ENCODE peak calls at places on chromosomes 2 and 18, in seven cellular contexts. L is PC-9, F is WTC11, O is activated B cell treated with CpG ODN at 0.5 μM for 24 hours, D is MM.1S, J is breast epithelium, I is HFF-Myc. S is an unnamed sample.

GRCh38 chr2:16652296-16653082 is 13.1 kb downstream of the CYRIA start:
- DNase-seq in L (no peak), F (no peak), O (no peak), D (no peak), J (no peak), I (no peak), S (no peak)

GRCh38 chr2:101311390-101312019 is 3.0 kb upstream of the RNF149 start:
- DNase-seq in L (no peak), F (no peak), O (no peak), D (no peak), J (no peak), I (no peak), S (no peak)

GRCh38 chr2:141967503-141967902 is 163.3 kb downstream of the LRP1B start:
- DNase-seq in L (no peak), F (no peak), O (no peak), D (no peak), J (no peak), I (no peak), S (no peak)

GRCh38 chr2:38039111-38039510 is 36.8 kb downstream of the CYP1B1 start:
- DNase-seq in L (no peak), F (no peak), O (no peak), D (no peak), J (no peak), I (no peak), S (no peak)

GRCh38 chr2:200962821-200963128 is 685 bp downstream of the ORC2 start:
- DNase-seq in L (no peak), F (no peak), O (no peak), D (no peak), J (no peak), I (no peak), S (no peak)

GRCh38 chr2:32064021-32064678 is 794 bp downstream of the SPAST start:
- DNase-seq in L (peak), F (no peak), O (no peak), D (peak), J (no peak), I (no peak), S (no peak)

GRCh38 chr2:45190481-45190880 is 181.2 kb upstream of the SIX2 start:
- DNase-seq in L (no peak), F (no peak), O (no peak), D (no peak), J (no peak), I (no peak), S (no peak)

GRCh38 chr2:62195421-62196277 is at the start of gene B3GNT2:
- DNase-seq in L (peak), F (peak), O (peak), D (peak), J (peak), I (no peak), S (peak)

GRCh38 chr2:176504431-176504830 is 235.2 kb downstream of the MTX2 start:
- DNase-seq in L (no peak), F (no peak), O (no peak), D (no peak), J (no peak), I (no peak), S (no peak)

GRCh38 chr2:215680605-215681598 is 245.0 kb upstream of the FN1 start:
- DNase-seq in L (peak), F (no peak), O (no peak), D (peak), J (peak), I (no peak), S (no peak)

GRCh38 chr18:10842821-10843220 is 306.5 kb downstream of the PIEZO2 start:
- DNase-seq in L (no peak), F (no peak), O (no peak), D (no peak), J (no peak), I (no peak), S (no peak)

GRCh38 chr2:112118148-112118547 is 20.0 kb upstream of the FBLN7 start:
- DNase-seq in L (no peak), F (no peak), O (no peak), D (no peak), J (no peak), I (no peak), S (no peak)

DNA sequence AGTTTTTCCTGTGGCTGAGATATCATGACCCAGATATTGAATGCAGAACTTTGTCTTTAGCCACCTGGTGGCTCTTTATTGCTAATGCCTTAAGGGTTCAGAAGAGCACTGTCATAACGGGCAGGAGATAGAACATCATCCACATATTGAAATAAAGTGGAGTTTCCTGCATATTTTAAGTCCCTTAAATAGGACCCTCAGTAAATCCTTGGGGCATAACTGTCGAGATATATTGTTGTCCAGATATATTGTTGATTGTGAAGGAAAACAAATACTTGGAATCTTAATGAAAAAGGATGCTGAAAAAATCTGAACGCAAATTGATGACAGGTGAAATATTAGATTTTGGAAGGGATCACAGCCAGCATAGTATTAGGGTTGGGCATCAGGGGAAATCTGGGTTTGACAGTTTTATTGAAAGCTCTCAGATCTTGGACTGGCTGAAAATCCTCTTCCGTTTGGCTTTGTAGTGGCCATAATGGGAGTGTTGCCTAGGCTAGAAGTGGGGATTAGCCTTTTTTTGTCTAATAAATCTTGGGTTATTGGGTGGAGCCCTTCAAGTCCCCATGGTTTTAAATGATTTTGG is 13.9 kb upstream of the ZDBF2 start:
- DNase-seq in L (no peak), F (no peak), O (no peak), D (peak), J (no peak), I (no peak), S (no peak)
- TF ChIP-seq CTCF in L (peak), F (no peak), O (no peak), D (peak), J (peak), I (peak), S (peak)

DNA sequence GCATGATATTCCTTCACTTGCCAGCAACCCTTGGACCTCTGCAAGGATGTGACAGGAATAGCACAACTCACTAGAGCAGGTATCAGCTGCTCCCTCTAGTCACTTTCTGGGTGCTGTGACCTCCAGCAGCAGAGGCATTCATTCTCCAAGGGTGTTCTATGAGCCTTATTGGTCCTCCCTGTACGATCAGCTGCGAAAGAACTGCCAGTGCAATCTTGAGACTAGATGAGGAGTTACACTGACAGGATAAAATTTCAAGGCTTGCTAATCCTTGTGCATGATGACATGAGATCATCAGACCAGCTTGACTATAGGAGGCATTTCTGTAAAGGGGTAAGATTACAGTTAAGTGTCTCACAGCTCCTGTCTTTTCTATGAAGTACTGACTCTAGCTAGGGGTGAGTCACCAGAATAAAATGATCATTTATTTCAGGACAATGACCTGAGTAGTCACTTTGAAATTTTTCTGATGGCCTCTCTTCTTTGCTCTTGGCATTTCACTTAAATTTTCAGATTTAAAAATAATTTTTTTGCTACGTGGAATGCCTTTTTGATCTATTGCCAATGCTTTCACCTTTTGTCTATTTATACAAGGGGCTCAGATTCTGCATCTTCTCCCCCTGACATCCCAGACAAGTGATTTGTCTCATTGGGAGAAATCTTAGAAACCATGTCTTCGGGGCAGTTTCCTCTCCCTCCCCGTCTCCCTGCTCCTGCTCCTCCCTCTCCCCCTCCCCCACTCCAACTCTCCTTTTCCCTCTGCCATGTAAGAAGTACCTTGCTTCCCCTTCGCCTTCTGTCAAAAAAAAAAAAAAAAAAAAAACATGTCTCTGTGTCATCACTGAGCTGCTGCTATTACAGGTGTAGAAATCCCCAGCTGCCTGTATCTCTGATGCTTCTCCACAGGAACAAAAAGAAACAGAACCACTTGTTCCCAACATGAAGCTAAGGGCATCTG is 49.2 kb upstream of the FRZB start:
- DNase-seq in L (peak), F (no peak), O (no peak), D (no peak), J (no peak), I (peak), S (no peak)
- TF ChIP-seq CTCF in L (no peak), F (no peak), O (no peak), D (no peak), J (no peak), I (no peak), S (no peak)

DNA sequence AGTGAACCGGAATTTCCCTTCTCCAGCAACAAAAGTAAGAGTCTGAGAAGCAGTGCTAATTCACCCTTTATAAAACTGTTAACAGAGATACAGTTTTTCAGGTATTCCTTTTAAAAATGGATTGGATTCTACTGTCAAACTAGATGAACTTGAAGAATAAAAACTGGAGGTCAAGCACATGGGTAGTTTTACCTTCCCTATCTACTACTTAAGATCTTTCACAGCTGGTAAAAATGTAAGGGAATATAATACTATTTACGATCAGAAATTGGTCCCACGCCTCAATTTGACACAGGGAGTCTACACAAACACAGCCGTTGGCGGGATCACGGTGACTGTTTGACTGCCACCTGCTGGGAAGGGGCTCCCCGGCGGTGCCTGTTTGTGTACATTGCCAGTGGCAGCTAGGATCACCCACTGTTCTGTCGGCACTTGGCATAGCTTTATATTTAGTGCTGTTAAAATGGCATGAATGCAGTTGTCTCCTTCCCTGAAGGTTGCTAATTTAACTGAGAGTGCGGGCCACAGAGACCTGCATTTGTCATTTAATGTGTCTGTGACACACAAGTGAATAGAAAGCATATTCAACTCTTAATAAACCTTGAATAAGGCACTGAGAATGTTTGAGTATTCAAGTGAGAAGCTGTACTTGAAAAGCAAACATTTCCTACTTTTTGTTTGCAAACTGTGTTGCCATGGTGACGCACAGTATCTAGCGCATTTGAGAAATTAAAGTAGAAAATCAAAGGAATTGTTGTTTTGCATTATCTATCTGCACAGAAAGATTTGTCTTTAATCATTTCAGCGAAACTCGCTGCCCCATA is 59.6 kb downstream of the ABCG8 start:
- DNase-seq in L (no peak), F (peak), O (no peak), D (no peak), J (no peak), I (no peak), S (no peak)
- TF ChIP-seq CTCF in L (no peak), F (no peak), O (no peak), D (no peak), J (no peak), I (peak), S (no peak)

GRCh38 chr18:58581265-58581664 is 47.6 kb downstream of the ALPK2 start:
- DNase-seq in L (peak), F (peak), O (no peak), D (no peak), J (peak), I (no peak), S (no peak)
- TF ChIP-seq CTCF in L (no peak), F (no peak), O (no peak), D (no peak), J (no peak), I (peak), S (no peak)

DNA sequence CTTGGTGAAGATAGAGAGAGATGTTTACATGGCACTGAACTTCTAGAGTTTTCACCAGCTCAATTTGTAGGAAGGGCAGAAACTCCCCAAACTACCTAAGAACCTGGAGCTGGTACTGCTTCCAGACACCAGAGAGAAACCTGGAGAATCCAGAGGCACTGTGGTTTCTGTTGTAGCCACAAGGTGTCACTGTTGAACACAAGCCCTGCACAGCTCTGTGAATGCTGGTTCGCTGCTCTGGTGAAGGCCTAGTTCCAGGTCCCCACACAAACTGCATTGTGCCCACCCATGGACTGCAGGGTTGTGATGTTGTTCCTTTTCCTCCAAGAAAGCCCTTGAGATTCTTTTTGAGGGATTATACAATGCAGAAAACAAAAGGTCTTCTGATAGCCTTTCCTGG is 150.5 kb upstream of the HS6ST1 start:
- DNase-seq in L (peak), F (no peak), O (no peak), D (no peak), J (no peak), I (no peak), S (peak)
- TF ChIP-seq CTCF in L (peak), F (peak), O (no peak), D (peak), J (no peak), I (peak), S (peak)

DNA sequence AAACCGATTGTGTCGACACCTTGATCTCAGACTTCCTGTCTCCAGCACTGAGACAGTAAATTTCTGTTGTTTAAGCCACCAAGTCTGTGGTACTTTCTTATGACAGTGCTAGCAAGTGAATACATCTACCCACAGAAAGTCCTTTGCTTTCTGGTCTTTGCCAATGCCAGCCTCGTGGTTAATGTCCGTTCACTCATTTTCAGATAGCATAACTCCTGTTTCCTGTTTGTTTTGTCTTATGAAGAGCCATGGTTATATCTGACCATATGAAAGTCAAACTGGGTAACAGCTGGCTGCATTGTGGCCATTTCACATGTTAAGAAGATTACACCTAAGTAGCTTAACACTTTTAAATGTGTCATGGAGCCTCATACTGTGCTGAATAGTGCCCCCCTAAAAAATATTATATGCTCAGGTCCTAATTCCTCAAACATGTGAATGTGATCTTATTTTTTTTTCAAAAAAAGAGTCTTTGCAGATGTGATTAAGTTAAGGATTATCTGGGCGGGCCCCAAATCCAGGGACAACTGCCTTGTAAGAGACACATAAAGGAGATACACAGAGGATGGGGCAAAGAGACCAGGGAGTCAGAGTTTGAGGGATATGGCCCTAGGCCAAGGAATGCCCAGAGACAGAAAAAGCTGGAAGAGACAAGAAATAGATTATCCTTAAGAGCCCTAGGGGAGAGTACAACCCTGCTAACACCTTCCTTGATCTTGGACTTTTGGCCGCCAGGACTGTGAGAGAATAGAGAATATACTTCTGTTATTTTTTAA is 118.0 kb downstream of the KCNE4 start:
- DNase-seq in L (no peak), F (no peak), O (no peak), D (peak), J (no peak), I (no peak), S (no peak)
- TF ChIP-seq CTCF in L (no peak), F (no peak), O (no peak), D (no peak), J (no peak), I (no peak), S (no peak)

DNA sequence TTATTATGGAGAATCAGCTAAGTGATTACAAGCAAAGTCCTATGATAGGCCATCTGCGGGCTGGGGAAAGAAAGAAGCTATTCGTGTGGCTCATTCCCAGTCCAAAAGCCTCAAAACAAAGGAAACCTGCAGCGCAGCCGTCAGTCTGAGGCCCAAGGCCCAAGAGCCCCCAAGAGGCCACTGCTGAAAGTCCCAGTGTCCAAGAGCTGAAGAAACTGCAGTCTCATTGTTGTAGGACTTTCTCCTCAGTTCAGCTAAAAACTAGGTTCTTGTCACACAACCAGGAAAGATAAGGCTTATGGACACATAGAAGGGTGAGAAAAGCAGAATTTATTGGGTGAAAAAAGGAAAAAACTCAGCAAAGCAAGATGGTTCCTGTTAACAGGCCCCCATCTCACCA is 143.2 kb downstream of the RHBDD1 start:
- DNase-seq in L (no peak), F (no peak), O (no peak), D (no peak), J (no peak), I (no peak), S (no peak)
- TF ChIP-seq CTCF in L (no peak), F (no peak), O (no peak), D (no peak), J (no peak), I (no peak), S (no peak)

GRCh38 chr2:164913640-164914346 is 41.5 kb downstream of the SLC38A11 start:
- DNase-seq in L (peak), F (no peak), O (no peak), D (peak), J (no peak), I (no peak), S (no peak)
- TF ChIP-seq CTCF in L (no peak), F (no peak), O (peak), D (peak), J (peak), I (no peak), S (peak)